ENCODE peak calls at places on chromosomes 4 and X, in five cellular contexts. Z is mammary epithelial cell, I is IMR-90, X is neuronal stem cell, M is thyroid gland. Q is an unnamed sample. For H3K4me1, the result is how much of the 10 kb centered on the place peaks cover.

GRCh38 chr4:48780867-48781219 is 764 bp upstream of the FRYL start:
- DNase-seq in I (peak), Z (no peak), X (no peak), M (peak), Q (no peak)

GRCh38 chr4:26762650-26763049 is 98.0 kb upstream of the STIM2 start:
- DNase-seq in M (no peak), Z (peak), I (peak), X (no peak), Q (no peak)

GRCh38 chr4:13126976-13127910 is 356.9 kb downstream of the RAB28 start:
- DNase-seq in X (no peak), Z (no peak), I (no peak), M (peak), Q (no peak)

GRCh38 chr4:106245176-106245575 is 70.8 kb downstream of the TBCK start:
- DNase-seq in Z (peak), M (no peak), I (peak), X (no peak), Q (no peak)

GRCh38 chr4:165626316-165626715 is 246.7 kb upstream of the TLL1 start:
- DNase-seq in I (no peak), M (no peak), X (no peak), Z (no peak), Q (no peak)

GRCh38 chr4:89379541-89380035 is 72.0 kb upstream of the GPRIN3 start:
- DNase-seq in Z (no peak), I (no peak), X (no peak), M (no peak), Q (no peak)

GRCh38 chr4:81913427-81913878 is 441.7 kb upstream of the RASGEF1B start:
- DNase-seq in M (peak), Z (peak), I (peak), X (peak), Q (no peak)

GRCh38 chrX:148665001-148665400 is 164.6 kb downstream of the AFF2 start:
- DNase-seq in I (no peak), X (no peak), Z (no peak), M (no peak), Q (no peak)

GRCh38 chrX:21374994-21375794 is 976 bp downstream of the CNKSR2 start:
- DNase-seq in Z (no peak), X (peak), M (no peak), I (no peak), Q (no peak)

GRCh38 chr4:88880001-88880400 is 177.0 kb downstream of the FAM13A start:
- DNase-seq in Z (no peak), X (no peak), M (no peak), I (no peak), Q (no peak)

GRCh38 chr4:5469151-5469775 is 239.1 kb downstream of the EVC2 start:
- DNase-seq in Z (no peak), I (no peak), M (no peak), X (no peak), Q (no peak)

GRCh38 chr4:186078977-186079697 is 10.2 kb downstream of the TLR3 start:
- DNase-seq in M (no peak), Z (no peak), X (no peak), I (no peak), Q (no peak)

GRCh38 chrX:109384569-109385174 is 97.2 kb downstream of the GUCY2F start:
- DNase-seq in Z (no peak), I (peak), M (no peak), X (peak), Q (no peak)

GRCh38 chr4:107366900-107367299 is 330.8 kb upstream of the DKK2 start:
- DNase-seq in X (no peak), Z (peak), M (no peak), I (no peak), Q (no peak)

GRCh38 chr4:122842392-122842791 is 15.8 kb downstream of the FGF2 start:
- DNase-seq in X (no peak), Z (no peak), M (no peak), I (no peak), Q (no peak)
- H3K4me1 ChIP-seq in X (under half), Z (under half), M (under half), I (under half), Q (under half)

GRCh38 chrX:107721318-107721717 is 54.3 kb downstream of the TSC22D3 start:
- DNase-seq in M (no peak), I (no peak), X (no peak), Z (no peak), Q (no peak)
- H3K4me1 ChIP-seq in M (under half), I (under half), X (under half), Z (under half), Q (half or more)

GRCh38 chr4:148434075-148434773 is 8.0 kb downstream of the NR3C2 start:
- DNase-seq in I (no peak), Z (no peak), X (no peak), M (no peak), Q (no peak)

GRCh38 chr4:148438047-148438446 is 4.2 kb downstream of the NR3C2 start:
- DNase-seq in X (no peak), I (no peak), Z (no peak), M (no peak), Q (no peak)

GRCh38 chr4:148437439-148437838 is 4.8 kb downstream of the NR3C2 start:
- DNase-seq in I (no peak), M (no peak), Z (no peak), X (no peak), Q (no peak)

GRCh38 chr4:148436512-148436911 is 5.7 kb downstream of the NR3C2 start:
- DNase-seq in X (no peak), Z (no peak), M (no peak), I (no peak), Q (no peak)

DNA sequence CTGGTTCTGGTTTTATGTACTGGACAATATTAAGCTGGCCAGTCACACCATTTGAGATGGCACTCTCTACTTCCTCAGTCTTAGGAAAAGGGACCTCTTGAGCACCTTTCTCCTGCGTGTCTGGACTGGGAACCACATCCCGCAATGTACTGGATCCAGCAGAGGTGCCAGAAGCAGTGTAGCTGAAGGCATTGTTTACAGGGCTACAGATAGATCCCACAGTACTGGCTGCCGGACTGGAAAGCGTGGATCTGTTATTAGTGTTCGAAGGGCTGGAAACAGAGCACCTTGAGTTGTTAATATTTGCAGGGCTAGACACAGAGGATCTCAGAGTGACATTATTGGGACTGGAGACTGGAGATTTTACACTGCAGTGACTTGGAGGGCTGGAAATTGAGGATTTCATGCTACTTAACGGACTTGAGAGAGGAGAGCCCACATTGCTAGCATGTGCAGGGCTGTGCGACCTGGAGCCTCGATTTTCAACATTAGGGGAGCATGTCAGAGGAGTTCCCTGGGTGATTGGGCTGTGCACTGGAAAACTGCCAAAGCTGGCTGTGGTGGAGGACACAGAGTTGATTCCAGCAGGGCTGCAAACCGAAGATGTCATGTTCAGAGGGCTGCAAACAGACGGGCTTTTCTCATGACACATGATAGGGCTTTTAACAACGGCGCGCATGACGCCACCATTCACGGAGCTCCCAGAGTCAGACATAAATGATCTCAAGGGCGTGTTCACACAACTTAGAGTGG is 6.4 kb downstream of the NR3C2 start:
- DNase-seq in I (no peak), Z (no peak), X (no peak), M (no peak), Q (no peak)
- H3K4me1 ChIP-seq in I (under half), Z (under half), X (under half), M (under half), Q (under half)

GRCh38 chr4:3223346-3223745 is 25.6 kb upstream of the MSANTD1 start:
- DNase-seq in M (no peak), X (no peak), Z (no peak), I (no peak), Q (no peak)
- H3K4me1 ChIP-seq in M (under half), X (under half), Z (under half), I (under half), Q (under half)

DNA sequence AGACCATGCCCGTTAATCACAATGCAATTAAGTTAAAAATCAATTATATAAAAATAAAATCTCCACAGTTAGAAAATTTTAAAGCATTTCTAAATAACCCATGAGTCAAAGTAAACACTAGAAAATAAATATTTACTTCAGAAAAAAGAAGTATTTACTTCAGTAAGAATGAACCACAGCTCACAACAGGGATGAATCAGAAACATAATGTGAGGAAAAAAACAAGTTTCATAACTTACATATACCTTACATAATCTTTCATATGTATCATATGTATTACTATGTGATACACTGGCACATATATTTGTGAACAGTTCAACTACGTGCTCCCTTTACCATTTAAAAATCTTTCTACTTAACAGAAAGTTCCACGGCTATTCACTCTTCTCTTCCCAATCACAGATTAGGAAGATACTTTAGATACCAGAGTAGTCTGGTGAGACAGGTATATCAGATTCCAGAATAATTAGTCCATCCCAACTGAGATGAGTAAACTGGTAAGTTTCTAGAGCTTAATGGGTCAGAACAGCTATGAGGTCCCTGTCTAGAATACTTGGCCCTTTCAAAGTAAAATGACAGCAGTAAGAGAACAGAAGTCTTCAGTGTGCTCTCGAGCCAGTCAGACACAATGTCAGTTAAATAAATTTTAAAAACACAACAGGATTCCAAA is 70.3 kb downstream of the SH3RF1 start:
- DNase-seq in M (no peak), Z (no peak), I (no peak), X (no peak), Q (no peak)
- H3K4me1 ChIP-seq in M (under half), Z (under half), I (under half), X (under half), Q (under half)